ENCODE peak calls at places on chromosome 19, in six cellular contexts. C is fibroblast of pulmonary artery; B is fibroblast of lung; U is CD8-positive, alpha-beta T cell; N is bronchial epithelial cell; H is heart left ventricle. L is an unnamed sample.

GRCh38 chr19:15397236-15397635 is 17.6 kb upstream of the AKAP8 start:
- DNase-seq in H (no peak), B (no peak), N (no peak), U (no peak), C (no peak), L (no peak)

GRCh38 chr19:54218960-54219661 is 3.7 kb downstream of the LILRB3 start:
- DNase-seq in H (no peak), C (no peak), U (no peak), B (no peak), N (no peak), L (no peak)

GRCh38 chr19:46373573-46374359 is 26.9 kb downstream of the PPP5C start:
- DNase-seq in H (peak), N (peak), U (no peak), C (peak), B (no peak), L (no peak)

GRCh38 chr19:56956503-56957226 is 116.1 kb upstream of the PEG3 start:
- DNase-seq in C (no peak), H (no peak), U (no peak), N (no peak), B (no peak), L (no peak)

GRCh38 chr19:35045667-35046300 is 4.3 kb downstream of the HPN start:
- DNase-seq in C (peak), N (no peak), U (peak), H (peak), B (peak), L (no peak)

GRCh38 chr19:33461256-33462111 is 60.1 kb downstream of the PEPD start:
- DNase-seq in C (no peak), H (no peak), B (no peak), N (no peak), U (no peak), L (no peak)

GRCh38 chr19:572891-573825 is 762 bp downstream of the BSG start:
- DNase-seq in H (peak), N (peak), U (no peak), C (peak), B (peak), L (no peak)

GRCh38 chr19:6825076-6825774 is 52.7 kb downstream of the VAV1 start:
- DNase-seq in C (no peak), U (no peak), B (no peak), N (no peak), H (no peak), L (no peak)

GRCh38 chr19:33552928-33553279 is 31.3 kb upstream of the PEPD start:
- DNase-seq in C (no peak), U (no peak), N (no peak), H (no peak), B (no peak), L (no peak)

GRCh38 chr19:17325881-17326594 is 8.6 kb downstream of the ANO8 start:
- DNase-seq in U (no peak), N (no peak), C (no peak), B (peak), H (peak), L (no peak)

GRCh38 chr19:45828945-45829344 is 13.8 kb upstream of the RSPH6A start:
- DNase-seq in C (no peak), U (no peak), B (no peak), N (no peak), H (no peak), L (no peak)

GRCh38 chr19:5889288-5889971 is 14.2 kb downstream of the NDUFA11 start:
- DNase-seq in C (no peak), B (peak), H (no peak), N (no peak), U (no peak), L (no peak)

DNA sequence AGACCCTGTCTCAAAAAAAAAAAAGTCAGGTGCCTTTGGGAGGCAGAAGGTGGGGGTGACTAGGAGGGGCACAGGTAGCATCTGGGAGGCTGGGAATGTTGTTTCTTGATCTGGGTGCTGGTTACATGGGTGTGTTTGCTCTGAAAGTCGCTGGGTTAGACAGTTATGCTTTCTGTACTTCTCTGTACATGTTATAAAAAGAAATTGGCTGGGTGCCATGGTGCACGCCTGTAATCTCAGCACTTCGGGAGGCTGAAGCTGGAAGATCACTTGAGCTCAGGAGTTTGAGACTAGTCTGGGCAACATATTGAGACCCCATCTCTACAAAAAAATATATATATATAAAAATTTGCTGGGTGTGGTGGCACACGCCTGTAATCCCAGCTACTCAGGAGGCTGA is 15.1 kb downstream of the NOSIP start:
- DNase-seq in B (peak), H (peak), C (peak), N (no peak), U (no peak), L (no peak)
- TF ChIP-seq CTCF in B (no peak), H (no peak), C (no peak), N (no peak), U (no peak), L (no peak)

GRCh38 chr19:1768918-1769644 is 15.8 kb downstream of the ONECUT3 start:
- DNase-seq in U (no peak), H (no peak), B (no peak), N (no peak), C (no peak), L (no peak)

GRCh38 chr19:1766800-1767352 is 13.6 kb downstream of the ONECUT3 start:
- DNase-seq in C (no peak), H (no peak), N (no peak), U (no peak), B (no peak), L (no peak)

GRCh38 chr19:1769645-1769985 is 16.3 kb downstream of the ONECUT3 start:
- DNase-seq in B (no peak), H (no peak), C (no peak), N (no peak), U (no peak), L (no peak)

GRCh38 chr19:1767464-1767933 is 14.2 kb downstream of the ONECUT3 start:
- DNase-seq in B (no peak), N (no peak), U (peak), C (no peak), H (peak), L (peak)

GRCh38 chr19:1768248-1768647 is 14.9 kb downstream of the ONECUT3 start:
- DNase-seq in N (no peak), H (no peak), C (no peak), U (no peak), B (no peak), L (no peak)
- TF ChIP-seq CTCF in N (peak), H (no peak), C (peak), U (no peak), B (no peak), L (no peak)

DNA sequence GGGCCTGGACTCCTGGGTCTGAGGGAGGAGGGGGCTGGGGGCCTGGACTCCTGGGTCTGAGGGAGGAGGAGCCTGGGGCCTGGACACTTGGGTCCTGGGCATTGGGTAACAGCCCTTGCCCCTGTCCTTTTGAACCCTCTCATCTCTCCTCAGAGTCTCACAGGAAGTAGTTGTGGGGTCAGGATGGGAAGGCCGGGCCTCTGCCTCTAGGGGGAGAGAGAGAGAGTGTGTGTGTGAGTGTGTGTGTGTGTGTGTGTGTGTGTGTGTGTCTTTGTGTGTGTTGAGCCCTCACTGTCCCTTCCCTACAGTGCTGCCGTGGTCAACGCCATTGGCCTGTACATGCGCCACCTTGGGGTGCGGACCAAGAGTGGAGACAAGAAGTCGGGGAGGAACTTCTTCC is 10.9 kb downstream of the ARHGEF1 start:
- DNase-seq in B (no peak), N (no peak), H (no peak), U (no peak), C (no peak), L (no peak)
- TF ChIP-seq CTCF in B (no peak), N (no peak), H (no peak), U (no peak), C (peak), L (no peak)

GRCh38 chr19:3586124-3586626 is 897 bp downstream of the GIPC3 start:
- DNase-seq in H (no peak), B (no peak), U (peak), N (no peak), C (no peak), L (no peak)
- TF ChIP-seq CTCF in H (peak), B (peak), U (peak), N (peak), C (peak), L (peak)

GRCh38 chr19:39345956-39346355 is 3.7 kb downstream of the SAMD4B start:
- DNase-seq in B (no peak), N (no peak), C (no peak), U (no peak), H (no peak), L (no peak)
- TF ChIP-seq CTCF in B (peak), N (no peak), C (no peak), U (no peak), H (no peak), L (no peak)

GRCh38 chr19:19628499-19629134 is 597 bp upstream of the LPAR2 start:
- DNase-seq in U (peak), H (no peak), N (peak), B (peak), C (peak), L (peak)

GRCh38 chr19:19626516-19627441 is 1.2 kb downstream of the LPAR2 start:
- DNase-seq in H (no peak), C (no peak), U (no peak), N (no peak), B (no peak), L (no peak)

GRCh38 chr19:19627442-19627715 is 641 bp downstream of the LPAR2 start:
- DNase-seq in B (no peak), N (no peak), U (no peak), C (no peak), H (no peak), L (no peak)

GRCh38 chr19:19630062-19630414 is 2.0 kb upstream of the LPAR2 start:
- DNase-seq in H (no peak), N (no peak), B (no peak), U (no peak), C (no peak), L (no peak)

DNA sequence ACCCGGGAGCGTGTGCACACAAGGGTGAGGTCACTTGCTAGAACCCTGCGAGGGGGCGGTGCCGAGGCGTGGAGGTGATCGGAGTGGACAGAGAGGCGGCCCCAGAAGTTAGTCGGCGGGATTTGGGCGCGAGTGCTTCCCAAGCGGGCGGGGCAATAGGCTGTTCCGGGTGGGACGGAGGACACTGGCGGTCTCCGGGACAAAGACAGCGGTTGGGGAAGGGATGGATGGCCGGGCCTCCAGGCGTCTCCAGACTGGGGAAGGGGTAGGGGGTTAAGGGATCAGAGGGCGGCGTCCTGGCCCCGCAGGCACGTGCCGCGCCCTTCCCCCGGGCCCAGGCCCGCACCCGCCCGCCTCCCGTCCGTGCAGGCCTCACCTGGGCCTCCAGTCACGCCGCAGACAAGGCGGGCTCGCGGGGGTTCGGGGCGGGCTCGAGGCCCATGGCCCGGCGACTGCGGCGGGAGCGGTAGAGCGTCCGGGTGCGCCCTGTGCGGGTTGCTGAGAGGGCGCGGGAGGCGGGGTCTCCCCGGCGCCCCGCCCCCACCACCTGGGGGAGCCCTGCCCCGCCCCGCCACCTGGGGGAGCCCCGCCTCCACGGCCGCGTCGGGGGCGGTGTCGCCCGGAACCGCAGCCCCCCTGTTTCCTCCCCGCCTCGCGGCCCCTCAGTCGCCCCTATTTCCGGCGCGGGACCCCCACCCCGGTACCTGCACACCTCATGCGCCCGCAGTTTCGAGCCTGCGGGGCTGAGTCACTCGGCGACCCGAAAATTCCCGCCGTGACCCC is at the start of gene LPAR2:
- DNase-seq in H (no peak), N (no peak), C (no peak), U (peak), B (no peak), L (peak)
- TF ChIP-seq CTCF in H (no peak), N (no peak), C (no peak), U (no peak), B (no peak), L (no peak)

GRCh38 chr19:43101950-43102349 is 19.4 kb upstream of the PSG2 start:
- DNase-seq in U (no peak), N (no peak), B (no peak), C (no peak), H (no peak), L (no peak)
- TF ChIP-seq CTCF in U (no peak), N (no peak), B (no peak), C (no peak), H (no peak), L (no peak)

L was measured in natural killer cell.